ENCODE peak calls at places on chromosomes 2 and 18, in nine cellular contexts. V is A673; G is ovary; X is fibroblast of lung; O is iPS DF 6.9; A is colonic mucosa; S is pancreas; T is left ventricle myocardium inferior; L is CD8-positive, alpha-beta memory T cell. M is an unnamed sample. For H3K27me3 and H3K4me1, the result is how much of the 10 kb centered on the place peaks cover.

GRCh38 chr2:34337735-34338134 is 738.6 kb upstream of the FAM98A start:
- DNase-seq in S (no peak), L (no peak), O (no peak), A (no peak), G (no peak), V (no peak), X (no peak), T (no peak), M (no peak)

GRCh38 chr2:48320747-48321146 is 209.2 kb upstream of the STON1 start:
- DNase-seq in O (no peak), A (no peak), S (no peak), L (no peak), G (no peak), X (no peak), T (no peak), V (no peak), M (no peak)

GRCh38 chr2:240957656-240958365 is 40.6 kb upstream of the SNED1 start:
- DNase-seq in V (peak), G (peak), A (peak), O (no peak), X (peak), L (no peak), S (no peak), T (no peak), M (no peak)

GRCh38 chr2:59888015-59888414 is 665.4 kb downstream of the BCL11A start:
- DNase-seq in G (no peak), X (no peak), O (no peak), S (no peak), T (no peak), L (no peak), A (no peak), V (no peak), M (peak)

GRCh38 chr2:17470855-17471641 is 47.2 kb downstream of the RAD51AP2 start:
- DNase-seq in X (peak), O (peak), T (no peak), A (no peak), G (no peak), L (no peak), V (peak), S (no peak), M (no peak)

GRCh38 chr2:199452200-199452990 is 5.3 kb downstream of the SATB2 start:
- DNase-seq in V (peak), O (no peak), A (no peak), L (no peak), S (no peak), T (no peak), G (no peak), X (no peak), M (no peak)

GRCh38 chr2:166405569-166405926 is 29.8 kb upstream of the SCN9A start:
- DNase-seq in T (no peak), O (no peak), G (no peak), S (no peak), L (no peak), V (no peak), X (no peak), A (no peak), M (no peak)

GRCh38 chr2:100262555-100263320 is 59.6 kb downstream of the LONRF2 start:
- DNase-seq in X (peak), S (peak), L (peak), G (peak), A (peak), O (peak), T (peak), V (peak), M (peak)

GRCh38 chr2:160582481-160583161 is 89.0 kb upstream of the RBMS1 start:
- DNase-seq in L (no peak), A (no peak), T (no peak), O (no peak), G (no peak), V (peak), S (no peak), X (peak), M (no peak)

GRCh38 chr2:68708629-68709028 is 26.0 kb upstream of the ARHGAP25 start:
- DNase-seq in V (no peak), S (no peak), L (no peak), G (no peak), A (no peak), T (no peak), O (no peak), X (no peak), M (no peak)

GRCh38 chr2:13474538-13474937 is 757.8 kb downstream of the TRIB2 start:
- DNase-seq in A (no peak), O (no peak), L (no peak), T (no peak), V (no peak), S (no peak), X (no peak), G (no peak), M (no peak)

GRCh38 chr2:2183135-2183534 is 147.9 kb downstream of the MYT1L start:
- DNase-seq in T (no peak), X (no peak), G (no peak), L (no peak), O (no peak), S (no peak), V (no peak), A (no peak), M (no peak)

GRCh38 chr2:200397785-200398184 is 91.3 kb downstream of the SPATS2L start:
- DNase-seq in T (no peak), X (peak), A (no peak), O (no peak), S (no peak), G (no peak), L (no peak), V (no peak), M (no peak)

GRCh38 chr2:237618449-237618848 is 8.9 kb upstream of the LRRFIP1 start:
- DNase-seq in A (no peak), V (no peak), T (no peak), L (no peak), S (no peak), G (no peak), X (peak), O (no peak), M (no peak)

GRCh38 chr2:42835577-42836371 is 43.4 kb upstream of the HAAO start:
- DNase-seq in A (no peak), L (no peak), X (peak), G (no peak), T (no peak), V (peak), S (no peak), O (no peak), M (peak)

GRCh38 chr18:73462092-73462491 is 594.3 kb upstream of the NETO1 start:
- DNase-seq in T (no peak), A (no peak), G (no peak), S (peak), V (peak), L (no peak), X (peak), O (no peak), M (no peak)

GRCh38 chr2:120863661-120864320 is 128.1 kb downstream of the GLI2 start:
- DNase-seq in S (no peak), A (no peak), G (peak), O (no peak), V (no peak), L (no peak), T (peak), X (peak), M (no peak)

GRCh38 chr2:31688282-31688681 is 107.5 kb upstream of the SRD5A2 start:
- DNase-seq in V (peak), A (no peak), L (no peak), O (no peak), S (no peak), T (no peak), G (no peak), X (peak), M (no peak)

GRCh38 chr2:137056704-137057103 is 291.4 kb downstream of the THSD7B start:
- DNase-seq in T (no peak), A (no peak), L (no peak), O (no peak), X (no peak), V (no peak), G (no peak), S (no peak), M (no peak)

GRCh38 chr18:22219568-22220355 is 50.4 kb downstream of the GATA6 start:
- DNase-seq in G (no peak), S (no peak), O (no peak), A (no peak), T (no peak), L (no peak), V (no peak), X (no peak), M (no peak)

GRCh38 chr2:43027103-43027482 is 199.3 kb downstream of the ZFP36L2 start:
- DNase-seq in T (no peak), G (peak), O (no peak), V (no peak), A (no peak), L (no peak), S (no peak), X (no peak), M (no peak)

GRCh38 chr2:120503793-120504571 is 158.0 kb downstream of the INHBB start:
- DNase-seq in S (no peak), L (no peak), T (peak), A (no peak), G (no peak), X (no peak), O (no peak), V (no peak), M (no peak)

GRCh38 chr2:11129598-11130449 is 25.4 kb upstream of the SLC66A3 start:
- DNase-seq in A (peak), O (no peak), L (peak), V (peak), T (peak), S (peak), G (peak), X (no peak), M (peak)

GRCh38 chr2:10900216-10901109 is 11.3 kb upstream of the KCNF1 start:
- DNase-seq in L (no peak), G (no peak), O (no peak), T (no peak), S (no peak), A (peak), X (peak), V (peak), M (peak)

GRCh38 chr2:178412047-178412446 is 38.9 kb downstream of the PRKRA start:
- DNase-seq in S (no peak), A (peak), V (peak), L (no peak), T (no peak), G (no peak), O (no peak), X (no peak), M (no peak)

GRCh38 chr18:63220903-63221302 is 98.7 kb downstream of the BCL2 start:
- DNase-seq in S (no peak), G (no peak), O (no peak), T (no peak), V (no peak), L (no peak), X (no peak), A (no peak), M (no peak)

GRCh38 chr2:83017366-83018090 is 1441.6 kb downstream of the SUCLG1 start:
- DNase-seq in S (no peak), A (no peak), X (no peak), G (no peak), T (no peak), O (no peak), L (no peak), V (no peak), M (no peak)

GRCh38 chr2:18117592-18117991 is 239.1 kb downstream of the KCNS3 start:
- DNase-seq in S (no peak), T (no peak), L (no peak), A (peak), X (peak), O (peak), G (no peak), V (peak), M (peak)

GRCh38 chr2:97745474-97746172 is 32.2 kb downstream of the ZAP70 start:
- DNase-seq in G (no peak), A (no peak), V (no peak), S (no peak), L (peak), X (no peak), O (no peak), T (peak), M (no peak)

GRCh38 chr2:201401815-201402214 is 44.7 kb upstream of the FLACC1 start:
- DNase-seq in X (no peak), S (no peak), L (no peak), V (no peak), T (no peak), A (no peak), O (no peak), G (no peak), M (no peak)

GRCh38 chr2:70475266-70475665 is 78.4 kb downstream of the TGFA start:
- DNase-seq in V (no peak), O (no peak), T (no peak), G (no peak), A (no peak), S (no peak), X (no peak), L (no peak), M (no peak)

GRCh38 chr2:171952276-171952675 is 30.0 kb downstream of the HAT1 start:
- DNase-seq in O (no peak), V (no peak), G (no peak), A (no peak), S (no peak), X (no peak), T (no peak), L (no peak), M (no peak)

GRCh38 chr2:9715238-9715637 is 84.4 kb upstream of the YWHAQ start:
- DNase-seq in V (no peak), X (no peak), L (no peak), A (no peak), T (no peak), S (no peak), G (no peak), O (no peak), M (no peak)

GRCh38 chr2:73133566-73134227 is 20.9 kb upstream of the RAB11FIP5 start:
- DNase-seq in V (no peak), S (no peak), G (no peak), T (no peak), A (no peak), X (no peak), L (no peak), O (no peak), M (no peak)

GRCh38 chr2:53516650-53517049 is 251.0 kb upstream of the CHAC2 start:
- DNase-seq in X (no peak), L (no peak), A (no peak), T (no peak), S (no peak), O (no peak), V (no peak), G (no peak), M (no peak)
- H3K27me3 ChIP-seq in X (under half), L (under half), A (under half), T (under half), S (under half), O (under half), V (under half), G (under half), M (under half)

GRCh38 chr2:163600801-163601200 is 135.0 kb downstream of the FIGN start:
- DNase-seq in G (no peak), A (no peak), V (no peak), S (no peak), T (no peak), X (no peak), O (no peak), L (no peak), M (no peak)

GRCh38 chr2:163602196-163602595 is 133.6 kb downstream of the FIGN start:
- DNase-seq in G (no peak), T (no peak), S (no peak), O (no peak), X (no peak), A (no peak), L (no peak), V (no peak), M (no peak)

GRCh38 chr2:163606878-163607277 is 128.9 kb downstream of the FIGN start:
- DNase-seq in V (no peak), X (no peak), O (no peak), S (no peak), A (no peak), G (no peak), L (no peak), T (no peak), M (no peak)

GRCh38 chr2:163604941-163605555 is 130.8 kb downstream of the FIGN start:
- DNase-seq in X (peak), L (no peak), G (no peak), T (no peak), O (no peak), A (no peak), S (no peak), V (no peak), M (no peak)

DNA sequence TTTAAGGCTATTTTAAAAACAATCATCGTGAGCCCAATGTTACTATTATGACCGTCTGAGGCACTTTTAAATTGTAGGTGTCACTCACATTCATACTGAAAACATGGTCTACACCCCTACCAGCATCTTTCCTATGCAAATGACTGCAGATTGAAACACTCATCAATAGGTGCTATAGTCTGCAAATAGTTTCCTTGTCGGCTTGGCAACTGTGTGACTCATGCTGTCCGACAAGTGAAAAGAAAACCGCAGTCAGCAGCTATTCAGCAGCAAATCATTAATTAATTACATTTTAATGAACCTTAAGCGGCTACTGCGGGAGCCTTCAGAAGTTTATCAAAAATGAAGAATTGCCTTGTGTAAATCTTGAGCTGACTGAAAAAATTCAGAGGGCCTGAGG is 134.4 kb downstream of the FIGN start:
- DNase-seq in T (no peak), L (no peak), X (peak), G (no peak), O (no peak), V (no peak), S (no peak), A (no peak), M (no peak)
- H3K4me1 ChIP-seq in T (under half), L (under half), X (under half), G (under half), O (under half), V (under half), S (under half), A (under half), M (under half)

DNA sequence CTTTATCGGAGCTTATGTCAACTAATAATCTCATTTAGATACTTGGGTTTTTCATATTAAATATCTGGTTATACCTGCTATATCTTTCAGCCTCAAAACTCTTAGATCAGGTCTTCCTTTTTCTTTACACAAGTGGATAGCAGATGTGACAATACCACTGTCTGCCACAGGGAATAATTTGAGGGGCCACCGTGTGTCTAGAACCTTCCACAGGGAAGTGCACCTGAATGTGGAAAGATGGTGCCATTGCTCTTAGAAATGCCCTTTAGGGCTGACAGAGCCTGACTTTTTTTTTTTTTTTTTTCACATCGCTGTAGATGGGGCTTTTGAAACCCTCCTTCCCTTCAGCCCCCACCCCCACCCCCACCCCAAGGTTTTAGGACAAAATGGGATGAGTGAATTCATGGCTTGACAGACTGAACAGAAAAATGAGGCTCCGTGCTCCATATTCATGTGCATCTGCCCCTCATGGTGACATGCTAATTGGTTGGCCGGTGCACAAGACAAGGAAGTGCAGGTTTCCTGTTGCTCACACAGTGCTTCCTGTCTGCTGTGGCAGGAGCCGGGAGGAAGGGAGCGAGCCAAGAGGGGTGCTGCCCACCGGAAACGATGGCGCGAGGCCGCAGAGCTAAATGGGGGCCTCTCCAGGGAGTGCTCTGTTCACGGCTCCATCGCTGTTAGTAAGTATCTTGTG is 246.0 kb downstream of the LDLRAD4 start:
- DNase-seq in V (peak), S (no peak), A (peak), L (peak), G (no peak), X (no peak), T (peak), O (no peak), M (no peak)
- H3K4me3 ChIP-seq in V (peak), S (no peak), A (peak), L (peak), G (no peak), X (no peak), T (peak), O (no peak), M (no peak)

GRCh38 chr2:14967739-14968138 is 335.2 kb downstream of the LRATD1 start:
- DNase-seq in L (no peak), G (no peak), V (no peak), A (no peak), T (no peak), O (no peak), S (no peak), X (no peak), M (no peak)
- H3K27me3 ChIP-seq in L (under half), G (under half), V (under half), A (under half), T (under half), O (under half), S (under half), X (under half), M (under half)

DNA sequence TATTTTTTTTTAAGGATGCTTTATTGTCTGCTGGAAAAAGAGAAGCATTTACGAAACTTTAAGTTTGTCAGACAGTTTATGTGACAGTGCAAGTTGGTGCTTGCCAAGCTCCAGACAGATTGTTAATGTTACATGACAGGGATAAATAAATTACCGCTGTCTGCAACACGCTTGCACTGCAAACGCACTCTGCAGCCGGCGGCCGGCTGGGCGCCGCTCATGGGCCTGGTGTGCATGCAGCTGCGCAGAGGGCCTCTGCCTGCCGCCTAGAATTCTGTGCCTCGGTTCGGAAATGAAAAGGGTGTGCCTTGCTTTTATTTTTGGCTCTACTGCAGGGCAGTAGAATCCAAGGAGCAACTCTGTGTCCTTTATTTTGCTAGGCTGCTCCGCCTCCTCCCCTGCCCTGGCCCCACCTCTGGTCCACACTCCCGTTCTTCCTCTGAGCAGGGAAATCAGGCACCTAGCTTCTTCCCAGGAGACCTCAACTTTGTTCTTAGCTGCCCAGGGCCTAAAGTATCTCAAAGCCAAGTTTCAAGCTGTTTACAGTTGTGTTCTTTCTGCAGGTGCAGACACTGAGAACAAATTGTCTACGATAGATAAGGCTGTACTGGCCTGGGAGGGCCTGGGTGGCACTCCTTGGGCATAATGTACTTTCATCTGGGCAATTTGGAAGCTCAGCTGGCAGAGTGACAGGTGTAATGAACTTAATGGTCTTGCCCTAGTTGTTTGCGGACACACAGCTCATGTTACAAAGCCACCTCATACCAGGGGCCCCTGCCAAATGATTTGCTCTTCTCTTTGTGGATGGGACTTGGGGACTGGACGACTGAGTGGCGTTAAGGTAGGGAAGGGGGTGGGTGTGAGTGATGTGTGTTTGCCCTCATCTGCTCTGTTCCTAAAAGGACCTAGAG is 4.1 kb downstream of the LDLRAD4 start:
- DNase-seq in A (peak), O (no peak), L (no peak), S (no peak), V (peak), G (no peak), T (peak), X (peak), M (no peak)
- H3K4me1 ChIP-seq in A (under half), O (under half), L (under half), S (under half), V (under half), G (under half), T (half or more), X (under half), M (under half)

DNA sequence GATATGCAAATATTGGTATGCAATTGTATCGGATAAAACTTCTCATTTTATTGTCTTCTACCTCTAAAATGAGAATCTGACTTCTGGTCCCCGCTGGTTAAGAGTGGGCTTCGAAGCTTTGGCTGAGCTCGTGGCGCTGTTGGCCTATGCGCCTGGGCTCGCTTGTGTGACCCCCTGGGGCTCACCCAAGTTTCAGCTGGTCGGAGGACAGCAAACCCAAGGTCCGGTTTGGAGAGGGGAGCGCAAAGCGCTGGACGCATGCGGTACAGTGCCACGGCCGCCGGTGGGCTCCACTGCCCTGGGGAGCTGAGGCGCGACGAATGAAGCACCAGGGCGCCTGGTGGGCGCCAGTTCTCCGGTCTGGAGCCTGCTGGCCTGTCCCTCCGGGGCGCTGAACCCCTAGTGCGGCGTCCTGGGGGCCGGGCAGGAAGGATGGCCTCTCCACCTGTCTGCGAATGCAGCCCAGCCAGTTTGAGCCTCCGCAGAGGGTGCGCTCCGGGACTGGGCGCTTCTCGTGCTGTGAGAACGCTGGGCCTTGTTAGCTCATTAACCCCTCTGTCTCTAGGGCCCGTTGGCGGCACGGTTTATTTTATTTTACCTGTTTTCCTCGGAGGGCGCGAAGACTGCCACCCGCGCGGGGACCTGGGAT is 10.3 kb downstream of the MEIS1 start:
- DNase-seq in L (no peak), T (no peak), S (no peak), G (peak), O (no peak), X (peak), A (no peak), V (no peak), M (no peak)
- H3K4me3 ChIP-seq in L (no peak), T (peak), S (peak), G (peak), O (no peak), X (peak), A (peak), V (no peak), M (no peak)

M was measured in Caco-2.